ENCODE peak calls at places on chromosome 1, in nine cellular contexts. T is H9, H is body of pancreas, U is HFFc6, V is brain microvascular endothelial cell, I is fibroblast of villous mesenchyme, W is GM10248, P is lower lobe of right lung, Y is PC-9. C is an unnamed sample.

GRCh38 chr1:220370041-220370700 is 97.9 kb upstream of the RAB3GAP2 start:
- DNase-seq in T (no peak), W (no peak), V (peak; percentile 83), U (peak; percentile 92), I (peak; percentile 64), H (no peak), Y (peak; percentile 95), P (no peak), C (peak; percentile 48)

GRCh38 chr1:168320805-168321577 is 40.3 kb downstream of the TBX19 start:
- DNase-seq in H (no peak), V (peak; percentile 87), W (no peak), I (peak; percentile 85), T (no peak), P (no peak), Y (peak; percentile 51), U (peak; percentile 86), C (peak; percentile 51)

GRCh38 chr1:53455592-53455991 is 3.6 kb upstream of the DMRTB1 start:
- DNase-seq in I (no peak), T (no peak), W (no peak), U (no peak), H (no peak), P (no peak), V (no peak), Y (no peak), C (no peak)

GRCh38 chr1:210250665-210250997 is 18.0 kb downstream of the SERTAD4 start:
- DNase-seq in T (peak; percentile 85), W (no peak), U (no peak), H (no peak), P (no peak), I (no peak), V (no peak), Y (no peak), C (peak; percentile 39)

GRCh38 chr1:84834419-84835064 is 58.5 kb downstream of the LPAR3 start:
- DNase-seq in Y (peak; percentile 91), W (no peak), P (no peak), V (peak; percentile 31), T (no peak), H (no peak), U (peak; percentile 63), I (peak; percentile 46), C (peak; percentile 44)

GRCh38 chr1:198776602-198777029 is 137.8 kb downstream of the PTPRC start:
- DNase-seq in T (no peak), H (no peak), P (peak; percentile 80), U (peak; percentile 97), I (peak; percentile 97), Y (no peak), V (peak; percentile 97), W (peak; percentile 3), C (no peak)

GRCh38 chr1:230176871-230177411 is 109.9 kb downstream of the GALNT2 start:
- DNase-seq in T (peak; percentile 21), W (no peak), U (no peak), P (no peak), Y (no peak), I (peak; percentile 87), H (peak; percentile 66), V (no peak), C (no peak)

GRCh38 chr1:52825868-52826267 is 16.7 kb upstream of the ZYG11A start:
- DNase-seq in H (no peak), V (no peak), Y (no peak), W (no peak), T (no peak), P (no peak), I (peak; percentile 22), U (peak; percentile 2), C (no peak)

GRCh38 chr1:907611-908451 is 15.9 kb upstream of the SAMD11 start:
- DNase-seq in U (no peak), V (no peak), Y (no peak), I (no peak), W (no peak), H (no peak), T (peak; percentile 24), P (no peak), C (no peak)

GRCh38 chr1:235404190-235404589 is 37.0 kb downstream of the TBCE start:
- DNase-seq in Y (peak; percentile 77), H (no peak), U (peak; percentile 36), T (no peak), I (no peak), V (no peak), P (no peak), W (no peak), C (no peak)

GRCh38 chr1:156504062-156504813 is 3.7 kb upstream of the MEF2D start:
- DNase-seq in V (no peak), T (no peak), I (no peak), W (no peak), H (no peak), Y (no peak), P (no peak), U (no peak), C (no peak)

GRCh38 chr1:46646844-46647243 is 21.3 kb downstream of the ATPAF1 start:
- DNase-seq in U (no peak), I (peak; percentile 30), H (no peak), V (no peak), T (no peak), P (no peak), W (no peak), Y (no peak), C (no peak)

GRCh38 chr1:111930356-111930755 is 59.1 kb downstream of the KCND3 start:
- DNase-seq in U (no peak), I (no peak), H (no peak), W (no peak), T (no peak), V (no peak), Y (no peak), P (no peak), C (no peak)

GRCh38 chr1:172485626-172486025 is 41.8 kb upstream of the PIGC start:
- DNase-seq in U (no peak), V (no peak), P (no peak), T (no peak), W (no peak), H (no peak), I (no peak), Y (no peak), C (no peak)

GRCh38 chr1:172486805-172487454 is 43.1 kb upstream of the PIGC start:
- DNase-seq in W (no peak), H (no peak), U (no peak), V (no peak), T (no peak), I (no peak), P (no peak), Y (no peak), C (no peak)

GRCh38 chr1:172483448-172483847 is 39.6 kb upstream of the PIGC start:
- DNase-seq in T (no peak), V (no peak), W (no peak), P (no peak), Y (no peak), H (no peak), U (no peak), I (no peak), C (no peak)

GRCh38 chr1:172482044-172482443 is 38.2 kb upstream of the PIGC start:
- DNase-seq in I (no peak), T (no peak), Y (no peak), U (no peak), V (no peak), W (peak; percentile 13), P (no peak), H (no peak), C (no peak)

DNA sequence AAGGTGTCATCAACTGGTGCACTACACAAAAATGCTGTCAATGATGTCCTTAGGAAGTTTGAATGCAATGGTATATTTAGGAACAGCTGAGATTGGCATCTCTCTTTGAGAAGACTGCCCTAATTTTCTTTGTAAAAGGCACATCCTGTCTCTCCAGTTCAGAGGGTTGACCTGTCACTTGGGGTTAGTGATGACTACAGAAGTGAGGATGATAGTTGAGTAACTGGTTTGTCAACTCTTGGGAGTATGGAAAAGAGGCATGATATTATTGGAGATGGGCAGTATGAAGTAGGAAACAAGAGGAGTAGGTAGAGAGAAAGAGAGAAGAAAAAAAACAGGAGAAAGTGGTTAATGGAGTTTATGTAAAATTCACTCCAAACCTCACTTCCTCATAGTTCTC is 40.4 kb upstream of the PIGC start:
- DNase-seq in P (no peak), T (no peak), I (no peak), W (no peak), Y (peak; percentile 42), U (no peak), H (no peak), V (no peak), C (no peak)
- TF ChIP-seq CTCF in P (no peak), T (no peak), I (no peak), W (no peak), Y (no peak), U (no peak), H (no peak), V (no peak), C (no peak)

GRCh38 chr1:12186277-12186985 is 19.6 kb downstream of the TNFRSF1B start:
- DNase-seq in Y (no peak), U (no peak), H (no peak), T (no peak), I (no peak), P (no peak), V (no peak), W (no peak), C (no peak)
- TF ChIP-seq CTCF in Y (no peak), U (no peak), H (no peak), T (no peak), I (no peak), P (no peak), V (no peak), W (no peak), C (no peak)

DNA sequence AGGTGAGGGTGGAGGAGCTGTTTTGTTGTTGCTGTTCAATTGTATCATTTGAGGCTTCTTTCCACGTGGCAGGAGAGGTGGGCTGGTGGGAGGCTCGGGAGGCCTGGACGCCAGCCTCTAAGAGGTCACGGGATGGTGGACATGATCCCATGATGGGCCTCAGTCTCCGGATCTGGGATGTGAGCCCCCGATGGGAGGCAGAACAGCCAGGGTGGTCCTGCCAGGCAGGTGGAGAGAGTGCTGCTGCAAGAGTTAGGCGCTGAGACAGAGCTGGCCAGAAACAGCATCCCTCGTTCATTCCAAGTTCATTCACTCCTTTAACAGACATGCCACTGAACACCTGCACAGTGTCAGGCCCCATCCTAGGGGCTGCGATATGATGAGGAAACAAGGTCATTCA is 41.1 kb upstream of the POU3F1 start:
- DNase-seq in Y (no peak), T (no peak), W (no peak), H (no peak), U (no peak), V (no peak), I (no peak), P (no peak), C (no peak)
- TF ChIP-seq CTCF in Y (no peak), T (no peak), W (no peak), H (no peak), U (no peak), V (no peak), I (no peak), P (no peak), C (no peak)

DNA sequence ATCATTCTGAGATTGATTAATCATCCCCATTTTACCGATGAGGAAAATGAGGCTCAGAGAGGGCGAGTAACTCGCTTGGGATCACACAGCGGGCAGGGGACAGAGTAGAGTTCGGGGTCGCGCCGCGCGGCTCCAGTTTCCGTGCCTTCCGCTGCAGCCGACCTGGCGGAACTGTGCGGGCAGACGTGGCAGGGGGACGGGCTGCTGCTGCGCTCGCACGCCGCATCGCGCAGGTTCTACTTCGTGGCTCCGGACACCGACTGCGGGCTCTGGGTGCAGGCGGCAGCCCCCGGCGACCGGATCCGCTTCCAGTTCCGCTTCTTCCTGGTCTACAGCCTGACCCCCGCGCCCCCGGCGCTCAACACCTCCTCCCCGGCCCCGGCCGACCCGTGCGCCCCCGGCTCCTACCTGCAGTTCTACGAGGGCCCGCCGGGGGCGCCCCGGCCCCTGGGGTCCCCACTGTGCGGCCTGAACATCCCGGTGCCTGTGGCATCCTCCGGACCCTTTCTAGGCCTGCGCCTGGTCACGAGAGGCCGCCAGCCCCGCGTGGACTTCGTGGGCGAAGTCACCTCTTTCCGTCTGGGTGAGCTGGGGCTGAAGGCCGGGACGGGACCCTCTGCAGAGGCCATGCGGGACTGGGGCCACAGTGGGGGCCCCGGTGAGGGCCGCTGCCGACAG is 2.3 kb downstream of the LDLRAD2 start:
- DNase-seq in P (peak; percentile 58), T (peak; percentile 82), W (peak; percentile 84), H (no peak), I (peak; percentile 22), V (no peak), Y (no peak), U (no peak), C (no peak)
- TF ChIP-seq CTCF in P (peak; percentile 50), T (peak; percentile 96), W (peak; percentile 54), H (peak; percentile 47), I (peak; percentile 69), V (peak; percentile 60), Y (no peak), U (peak; percentile 66), C (peak; percentile 12)

C was measured in Calu3.